ENCODE peak calls at places on chromosome 14, in eight cellular contexts. R is fibroblast of the aortic adventitia, C is choroid plexus epithelial cell, E is AG20443, M is activated B cell treated with CpG ODN at 0.5 μM for 24 hours, N is heart right ventricle, L is Kasumi-1, T is A549. P is an unnamed sample.

GRCh38 chr14:22122227-22123187 is 448.9 kb upstream of the OR4E1 start:
- DNase-seq in C (peak), E (no peak), N (no peak), L (peak), M (no peak), T (no peak), R (no peak), P (no peak)

GRCh38 chr14:24130717-24131548 is 474 bp downstream of the FITM1 start:
- DNase-seq in R (no peak), N (peak), T (no peak), C (no peak), E (no peak), L (no peak), M (no peak), P (no peak)

GRCh38 chr14:39173198-39173597 is 1.9 kb upstream of the PNN start:
- DNase-seq in M (no peak), L (no peak), E (no peak), T (no peak), C (no peak), R (no peak), N (no peak), P (no peak)

GRCh38 chr14:94944636-94945258 is 174.8 kb upstream of the GSC start:
- DNase-seq in N (no peak), M (no peak), T (no peak), L (no peak), C (no peak), E (no peak), R (no peak), P (no peak)

GRCh38 chr14:99663716-99664635 is 19.0 kb downstream of the HHIPL1 start:
- DNase-seq in C (no peak), M (no peak), T (no peak), N (no peak), R (no peak), L (no peak), E (no peak), P (no peak)

GRCh38 chr14:50345891-50346422 is 33.8 kb downstream of the DMAC2L start:
- DNase-seq in E (no peak), C (no peak), T (no peak), M (no peak), L (no peak), R (no peak), N (no peak), P (no peak)

GRCh38 chr14:104422301-104423223 is 157.0 kb upstream of the C14orf180 start:
- DNase-seq in T (no peak), R (no peak), L (no peak), C (no peak), E (no peak), N (no peak), M (no peak), P (no peak)

GRCh38 chr14:40599726-40600125 is 1007.0 kb upstream of the LRFN5 start:
- DNase-seq in T (no peak), N (no peak), R (no peak), C (peak), E (no peak), L (no peak), M (no peak), P (no peak)

GRCh38 chr14:70018713-70019201 is 139.5 kb downstream of the SMOC1 start:
- DNase-seq in N (peak), M (no peak), C (peak), E (peak), T (no peak), R (peak), L (peak), P (no peak)

GRCh38 chr14:55514819-55515470 is 65.1 kb upstream of the KTN1 start:
- DNase-seq in N (no peak), L (no peak), M (no peak), E (peak), R (peak), C (peak), T (no peak), P (peak)

P was measured in AG09309.